ENCODE peak calls at places on chromosomes 2 and 18, in ten cellular contexts. I is GF-D8; N is activated CD4-positive, alpha-beta T cell treated with anti-CD3 and anti-CD28 coated beads, Interleukin-2, amount 50 U/mL, for 4 hours; K is T-helper 9 cell; F is NCI-H1930; Z is naive thymus-derived CD8-positive, alpha-beta T cell; B is aorta; A is T follicular helper cell; U is T-helper 2 cell; O is foreskin keratinocyte. C is an unnamed sample.

GRCh38 chr2:109247340-109247739 is 118.3 kb downstream of the SH3RF3 start:
- DNase-seq in I (no peak), N (no peak), K (no peak), F (no peak), Z (no peak), B (no peak), A (no peak), U (no peak), O (no peak), C (no peak)

GRCh38 chr18:24914148-24914525 is 437.8 kb downstream of the ZNF521 start:
- DNase-seq in I (no peak), N (no peak), K (no peak), F (no peak), Z (no peak), B (no peak), A (no peak), U (no peak), O (no peak), C (no peak)

GRCh38 chr2:223001831-223002230 is 50.2 kb upstream of the KCNE4 start:
- DNase-seq in I (no peak), N (no peak), K (no peak), F (no peak), Z (no peak), B (no peak), A (no peak), U (no peak), O (no peak), C (no peak)

GRCh38 chr2:30237346-30238142 is 6.2 kb downstream of the LBH start:
- DNase-seq in I (no peak), N (peak), K (no peak), F (no peak), Z (peak), B (no peak), A (no peak), U (no peak), O (no peak), C (no peak)

GRCh38 chr2:213157242-213157641 is 5.8 kb upstream of the IKZF2 start:
- DNase-seq in I (no peak), N (no peak), K (no peak), F (no peak), Z (peak), B (no peak), A (no peak), U (no peak), O (no peak), C (no peak)

GRCh38 chr2:207474871-207475485 is 54.8 kb upstream of the CREB1 start:
- DNase-seq in I (no peak), N (peak), K (peak), F (peak), Z (peak), B (no peak), A (no peak), U (peak), O (no peak), C (peak)

GRCh38 chr2:96816836-96817702 is 1.0 kb downstream of the CNNM3 start:
- DNase-seq in I (no peak), N (no peak), K (no peak), F (no peak), Z (peak), B (no peak), A (no peak), U (no peak), O (no peak), C (no peak)

GRCh38 chr2:120825370-120826259 is 89.9 kb downstream of the GLI2 start:
- DNase-seq in I (no peak), N (no peak), K (no peak), F (no peak), Z (no peak), B (peak), A (no peak), U (no peak), O (no peak), C (no peak)

GRCh38 chr2:140273958-140274357 is 1493.8 kb upstream of the NXPH2 start:
- DNase-seq in I (no peak), N (no peak), K (no peak), F (no peak), Z (no peak), B (no peak), A (no peak), U (no peak), O (no peak), C (no peak)

GRCh38 chr18:42028232-42028832 is 73.3 kb downstream of the PIK3C3 start:
- DNase-seq in I (no peak), N (peak), K (no peak), F (no peak), Z (peak), B (no peak), A (peak), U (no peak), O (no peak), C (no peak)

GRCh38 chr2:239830066-239830717 is 194.9 kb downstream of the NDUFA10 start:
- DNase-seq in I (no peak), N (no peak), K (no peak), F (no peak), Z (no peak), B (peak), A (no peak), U (no peak), O (no peak), C (peak)

GRCh38 chr2:71813801-71814470 is 333.7 kb downstream of the CYP26B1 start:
- DNase-seq in I (no peak), N (no peak), K (no peak), F (no peak), Z (no peak), B (no peak), A (no peak), U (no peak), O (no peak), C (no peak)

GRCh38 chr2:144512421-144513272 is 7.3 kb downstream of the ZEB2 start:
- DNase-seq in I (no peak), N (no peak), K (no peak), F (no peak), Z (no peak), B (no peak), A (no peak), U (no peak), O (no peak), C (no peak)

GRCh38 chr2:229738024-229738625 is 23.8 kb upstream of the DNER start:
- DNase-seq in I (no peak), N (no peak), K (no peak), F (no peak), Z (no peak), B (no peak), A (no peak), U (no peak), O (no peak), C (no peak)

GRCh38 chr2:64374686-64375085 is 79.3 kb upstream of the LGALSL start:
- DNase-seq in I (no peak), N (no peak), K (no peak), F (no peak), Z (no peak), B (no peak), A (no peak), U (no peak), O (no peak), C (no peak)

GRCh38 chr2:160977376-160977775 is 182.9 kb upstream of the TANK start:
- DNase-seq in I (no peak), N (no peak), K (no peak), F (no peak), Z (no peak), B (no peak), A (no peak), U (no peak), O (no peak), C (no peak)

GRCh38 chr18:63409301-63409700 is 13.0 kb downstream of the VPS4B start:
- DNase-seq in I (no peak), N (no peak), K (no peak), F (no peak), Z (no peak), B (no peak), A (no peak), U (no peak), O (no peak), C (no peak)

GRCh38 chr2:227411320-227411989 is 23.7 kb upstream of the SCYGR1 start:
- DNase-seq in I (no peak), N (peak), K (no peak), F (no peak), Z (peak), B (no peak), A (no peak), U (peak), O (peak), C (peak)

GRCh38 chr18:76260941-76261472 is 234.0 kb downstream of the ZNF516 start:
- DNase-seq in I (no peak), N (no peak), K (no peak), F (no peak), Z (no peak), B (no peak), A (no peak), U (no peak), O (no peak), C (no peak)

GRCh38 chr2:205323929-205324328 is 358.4 kb upstream of the NRP2 start:
- DNase-seq in I (no peak), N (no peak), K (no peak), F (no peak), Z (no peak), B (no peak), A (no peak), U (no peak), O (no peak), C (no peak)

GRCh38 chr2:58569460-58570185 is 328.5 kb upstream of the FANCL start:
- DNase-seq in I (no peak), N (no peak), K (no peak), F (no peak), Z (no peak), B (no peak), A (no peak), U (no peak), O (no peak), C (peak)

GRCh38 chr18:73741946-73742345 is 405.7 kb downstream of the FBXO15 start:
- DNase-seq in I (no peak), N (no peak), K (no peak), F (no peak), Z (no peak), B (no peak), A (no peak), U (no peak), O (peak), C (no peak)

GRCh38 chr2:38613126-38613848 is 10.6 kb upstream of the HNRNPLL start:
- DNase-seq in I (peak), N (no peak), K (no peak), F (no peak), Z (no peak), B (no peak), A (no peak), U (no peak), O (no peak), C (peak)

GRCh38 chr2:240794178-240794721 is 25.8 kb downstream of the KIF1A start:
- DNase-seq in I (no peak), N (no peak), K (no peak), F (no peak), Z (no peak), B (no peak), A (no peak), U (no peak), O (no peak), C (no peak)

GRCh38 chr2:180322781-180323180 is 315.7 kb upstream of the CWC22 start:
- DNase-seq in I (no peak), N (no peak), K (no peak), F (no peak), Z (no peak), B (no peak), A (no peak), U (no peak), O (no peak), C (no peak)

GRCh38 chr2:172279843-172280242 is 147.5 kb upstream of the ITGA6 start:
- DNase-seq in I (no peak), N (no peak), K (no peak), F (no peak), Z (no peak), B (no peak), A (no peak), U (no peak), O (no peak), C (no peak)

GRCh38 chr2:201759567-201759966 is 21.2 kb downstream of the ALS2 start:
- DNase-seq in I (no peak), N (no peak), K (no peak), F (no peak), Z (no peak), B (no peak), A (no peak), U (no peak), O (no peak), C (no peak)

GRCh38 chr2:181546086-181546485 is 88.9 kb downstream of the ITGA4 start:
- DNase-seq in I (no peak), N (no peak), K (no peak), F (no peak), Z (no peak), B (no peak), A (no peak), U (no peak), O (peak), C (no peak)

GRCh38 chr2:62330959-62331358 is 135.0 kb downstream of the B3GNT2 start:
- DNase-seq in I (no peak), N (no peak), K (no peak), F (no peak), Z (no peak), B (no peak), A (no peak), U (no peak), O (no peak), C (no peak)

GRCh38 chr18:28048612-28049011 is 128.3 kb downstream of the CDH2 start:
- DNase-seq in I (no peak), N (no peak), K (no peak), F (no peak), Z (no peak), B (no peak), A (no peak), U (no peak), O (no peak), C (no peak)

GRCh38 chr2:134790487-134790886 is 47.9 kb upstream of the ACMSD start:
- DNase-seq in I (no peak), N (no peak), K (no peak), F (no peak), Z (no peak), B (no peak), A (no peak), U (no peak), O (no peak), C (no peak)

GRCh38 chr2:201964011-201964410 is 69.6 kb upstream of the FZD7 start:
- DNase-seq in I (no peak), N (no peak), K (no peak), F (no peak), Z (no peak), B (no peak), A (no peak), U (no peak), O (no peak), C (no peak)

GRCh38 chr18:21747764-21748693 is 7.4 kb downstream of the MIB1 start:
- DNase-seq in I (no peak), N (no peak), K (no peak), F (no peak), Z (no peak), B (no peak), A (no peak), U (no peak), O (no peak), C (no peak)

GRCh38 chr2:62034715-62035114 is 129.2 kb downstream of the COMMD1 start:
- DNase-seq in I (no peak), N (no peak), K (no peak), F (no peak), Z (no peak), B (no peak), A (no peak), U (no peak), O (no peak), C (no peak)

GRCh38 chr2:127173073-127173472 is 47.0 kb downstream of the CYP27C1 start:
- DNase-seq in I (no peak), N (no peak), K (no peak), F (no peak), Z (no peak), B (no peak), A (no peak), U (no peak), O (peak), C (no peak)

GRCh38 chr2:33267745-33268144 is 208.7 kb upstream of the RASGRP3 start:
- DNase-seq in I (no peak), N (no peak), K (no peak), F (no peak), Z (no peak), B (no peak), A (no peak), U (no peak), O (no peak), C (peak)

GRCh38 chr18:59140287-59140885 is 702 bp downstream of the SEC11C start:
- DNase-seq in I (no peak), N (no peak), K (no peak), F (no peak), Z (no peak), B (no peak), A (no peak), U (no peak), O (peak), C (peak)

GRCh38 chr2:169090133-169090820 is 20.9 kb downstream of the DHRS9 start:
- DNase-seq in I (peak), N (no peak), K (no peak), F (no peak), Z (no peak), B (no peak), A (no peak), U (no peak), O (no peak), C (peak)

C was measured in MV-4-11.